ENCODE peak calls at places on chromosomes 7 and 10, in seven cellular contexts. B is adrenal gland, M is psoas muscle, I is IMR-90, J is HCT116, Z is lower lobe of right lung, P is fibroblast of lung. S is an unnamed sample.

GRCh38 chr7:33645096-33645495 is 260.2 kb upstream of the BMPER start:
- DNase-seq in Z (no peak), B (no peak), P (no peak), M (no peak), I (no peak), J (no peak), S (no peak)

GRCh38 chr7:25931156-25931555 is 220.8 kb upstream of the NFE2L3 start:
- DNase-seq in M (no peak), Z (no peak), I (no peak), J (no peak), P (no peak), B (no peak), S (no peak)

GRCh38 chr7:68511281-68511680 is 1087.0 kb upstream of the AUTS2 start:
- DNase-seq in P (peak; percentile 39), B (no peak), I (no peak), J (no peak), M (no peak), Z (no peak), S (no peak)

GRCh38 chr10:122878799-122879338 is 512 bp downstream of the FAM24B start:
- DNase-seq in M (no peak), B (no peak), P (no peak), J (no peak), Z (no peak), I (no peak), S (no peak)

GRCh38 chr7:131845573-131846337 is 289.3 kb upstream of the PODXL start:
- DNase-seq in B (no peak), P (no peak), J (no peak), Z (no peak), M (no peak), I (no peak), S (no peak)

GRCh38 chr10:133388265-133388972 is 5.5 kb upstream of the MTG1 start:
- DNase-seq in I (no peak), P (no peak), B (no peak), M (no peak), J (no peak), Z (peak; percentile 34), S (no peak)

GRCh38 chr7:152872061-152872744 is 112.7 kb downstream of the ACTR3B start:
- DNase-seq in B (no peak), J (no peak), P (no peak), M (no peak), Z (no peak), I (no peak), S (no peak)

GRCh38 chr10:86262671-86263165 is 103.9 kb downstream of the GRID1 start:
- DNase-seq in P (peak; percentile 6), M (no peak), B (no peak), I (no peak), Z (no peak), J (no peak), S (no peak)

GRCh38 chr10:77925795-77926565 is 575 bp downstream of the DLG5 start:
- DNase-seq in B (peak; percentile 57), Z (peak; percentile 72), M (peak; percentile 54), I (no peak), P (peak; percentile 33), J (no peak), S (peak; percentile 73)

GRCh38 chr10:44589931-44590330 is 205.0 kb upstream of the CXCL12 start:
- DNase-seq in B (no peak), J (no peak), Z (no peak), I (no peak), P (no peak), M (no peak), S (peak; percentile 19)

GRCh38 chr7:117012284-117013174 is 59.2 kb downstream of the ST7 start:
- DNase-seq in B (no peak), I (peak; percentile 66), Z (no peak), P (peak; percentile 36), M (no peak), J (peak; percentile 16), S (no peak)

GRCh38 chr7:156929789-156930539 is 19.5 kb upstream of the NOM1 start:
- DNase-seq in J (no peak), Z (no peak), M (no peak), P (no peak), I (no peak), B (no peak), S (no peak)

GRCh38 chr7:99531354-99531765 is 20.6 kb downstream of the FAM200A start:
- DNase-seq in Z (no peak), M (no peak), I (no peak), J (no peak), B (no peak), P (peak; percentile 8), S (no peak)
- H3K9me3 ChIP-seq in Z (peaks cover 47% of the 10 kb centered on the region), M (peaks cover 60% of the 10 kb centered on the region), I (peaks cover 68% of the 10 kb centered on the region), J (peaks cover 29% of the 10 kb centered on the region), B (no peaks in the 10 kb centered on the region), P (peaks cover 12% of the 10 kb centered on the region), S (no peaks in the 10 kb centered on the region)

GRCh38 chr7:159196584-159196983 is 51.9 kb upstream of the VIPR2 start:
- DNase-seq in J (no peak), B (no peak), I (no peak), M (no peak), P (no peak), Z (no peak), S (no peak)

GRCh38 chr7:159197066-159197975 is 52.7 kb upstream of the VIPR2 start:
- DNase-seq in J (no peak), I (no peak), B (no peak), P (no peak), M (no peak), Z (no peak), S (no peak)

GRCh38 chr7:159198016-159198724 is 53.5 kb upstream of the VIPR2 start:
- DNase-seq in B (no peak), Z (no peak), P (no peak), J (no peak), M (no peak), I (no peak), S (no peak)

GRCh38 chr7:159201722-159202330 is 57.2 kb upstream of the VIPR2 start:
- DNase-seq in J (no peak), M (no peak), B (no peak), I (no peak), Z (no peak), P (no peak), S (no peak)

DNA sequence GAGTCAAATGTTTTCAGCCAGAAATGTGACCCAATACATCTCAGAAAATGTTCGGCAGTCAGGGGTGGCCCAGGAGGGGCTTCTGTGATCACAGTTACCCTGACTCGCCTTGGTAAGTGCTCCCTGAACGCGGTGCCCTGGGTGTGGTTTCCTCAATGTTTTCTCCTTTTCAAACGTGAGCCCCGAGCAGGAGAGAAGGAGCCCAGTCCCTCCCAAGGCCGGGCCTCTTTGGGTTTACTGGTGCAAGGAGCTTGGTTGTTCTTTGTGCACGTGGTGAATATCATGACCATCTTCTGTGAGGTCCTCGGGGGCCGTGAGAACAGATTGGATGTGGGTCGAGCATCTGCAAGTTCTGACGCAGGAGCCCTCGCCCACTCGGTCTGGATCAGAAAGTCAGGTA is 55.8 kb upstream of the VIPR2 start:
- DNase-seq in B (no peak), M (no peak), Z (no peak), J (no peak), P (no peak), I (no peak), S (no peak)
- H3K9me3 ChIP-seq in B (no peaks in the 10 kb centered on the region), M (no peaks in the 10 kb centered on the region), Z (no peaks in the 10 kb centered on the region), J (no peaks in the 10 kb centered on the region), P (no peaks in the 10 kb centered on the region), I (peaks cover 37% of the 10 kb centered on the region), S (no peaks in the 10 kb centered on the region)

GRCh38 chr7:64035388-64035787 is 9.8 kb upstream of the ZNF727 start:
- DNase-seq in M (no peak), Z (no peak), J (no peak), P (no peak), I (no peak), B (no peak), S (no peak)
- H3K9me3 ChIP-seq in M (peaks cover 11% of the 10 kb centered on the region), Z (peaks cover 37% of the 10 kb centered on the region), J (no peaks in the 10 kb centered on the region), P (no peaks in the 10 kb centered on the region), I (peaks cover 14% of the 10 kb centered on the region), B (no peaks in the 10 kb centered on the region), S (no peaks in the 10 kb centered on the region)

GRCh38 chr7:37633048-37633447 is 50.5 kb upstream of the GPR141 start:
- DNase-seq in P (no peak), I (no peak), M (no peak), B (no peak), Z (no peak), J (no peak), S (no peak)
- H3K9me3 ChIP-seq in P (no peaks in the 10 kb centered on the region), I (peaks cover 4% of the 10 kb centered on the region), M (peaks cover 6% of the 10 kb centered on the region), B (no peaks in the 10 kb centered on the region), Z (peaks cover 6% of the 10 kb centered on the region), J (no peaks in the 10 kb centered on the region), S (no peaks in the 10 kb centered on the region)

DNA sequence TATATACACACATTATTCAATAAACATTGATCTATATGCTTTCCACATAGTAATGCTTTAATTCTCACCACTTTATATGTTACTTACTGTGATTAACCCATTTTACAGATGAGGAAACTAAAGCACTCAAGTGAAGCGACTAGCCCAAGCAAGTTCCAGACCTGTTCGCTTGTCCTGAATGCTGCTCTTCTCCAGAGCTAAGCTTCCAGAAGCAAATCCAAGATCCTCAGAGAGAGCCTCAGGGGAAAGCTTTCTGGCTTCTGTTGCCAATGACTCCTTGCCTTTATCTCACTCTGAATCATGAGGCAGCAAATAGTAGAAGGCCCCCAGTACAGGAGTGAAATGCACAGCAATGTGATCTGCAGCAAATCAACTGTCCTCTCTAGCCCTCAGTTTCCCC is 32.2 kb downstream of the XPNPEP1 start:
- DNase-seq in J (no peak), P (peak; percentile 57), B (no peak), I (peak; percentile 47), M (no peak), Z (no peak), S (no peak)
- H3K9me3 ChIP-seq in J (no peaks in the 10 kb centered on the region), P (no peaks in the 10 kb centered on the region), B (no peaks in the 10 kb centered on the region), I (no peaks in the 10 kb centered on the region), M (no peaks in the 10 kb centered on the region), Z (no peaks in the 10 kb centered on the region), S (no peaks in the 10 kb centered on the region)

DNA sequence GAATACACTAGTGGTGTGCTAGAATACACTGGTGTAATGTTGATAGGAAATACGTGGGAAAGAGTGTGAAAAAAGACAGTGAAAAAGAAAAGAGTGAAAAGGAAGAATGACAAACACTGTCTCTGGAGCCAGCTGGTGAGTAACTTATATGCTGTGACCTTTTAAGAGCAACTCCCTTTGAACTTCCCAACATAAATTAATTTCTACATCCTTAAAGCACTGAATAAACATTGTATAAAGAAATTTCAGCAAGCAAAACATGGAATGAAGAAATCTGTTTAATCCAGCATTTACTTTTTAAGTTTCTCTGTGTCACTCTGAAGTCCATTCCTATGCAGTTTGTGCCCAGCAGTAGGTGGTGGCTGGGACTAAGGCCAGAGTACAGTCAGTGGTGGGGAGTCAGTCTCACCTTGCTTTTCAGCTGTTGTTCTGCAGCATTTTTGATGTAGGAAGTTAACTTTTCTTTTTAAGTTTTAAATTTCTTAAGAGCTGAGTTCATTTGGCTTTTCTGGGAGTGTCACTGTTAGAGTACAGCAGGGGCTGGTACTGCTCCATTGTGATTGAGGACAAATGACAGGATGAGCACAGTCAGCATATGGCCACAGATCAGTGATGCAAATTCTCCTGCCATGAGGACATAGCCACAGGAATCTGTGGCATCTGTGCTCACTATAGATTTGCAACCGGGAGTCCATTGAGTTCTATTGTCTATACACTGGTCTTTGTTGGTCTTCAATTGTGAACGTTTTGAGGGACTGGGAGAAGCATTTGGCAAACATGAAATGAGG is 321.8 kb downstream of the ZNF248 start:
- DNase-seq in Z (no peak), I (no peak), M (no peak), J (no peak), B (no peak), P (no peak), S (no peak)
- H3K9me3 ChIP-seq in Z (no peaks in the 10 kb centered on the region), I (peaks cover 9% of the 10 kb centered on the region), M (no peaks in the 10 kb centered on the region), J (no peaks in the 10 kb centered on the region), B (no peaks in the 10 kb centered on the region), P (no peaks in the 10 kb centered on the region), S (no peaks in the 10 kb centered on the region)

DNA sequence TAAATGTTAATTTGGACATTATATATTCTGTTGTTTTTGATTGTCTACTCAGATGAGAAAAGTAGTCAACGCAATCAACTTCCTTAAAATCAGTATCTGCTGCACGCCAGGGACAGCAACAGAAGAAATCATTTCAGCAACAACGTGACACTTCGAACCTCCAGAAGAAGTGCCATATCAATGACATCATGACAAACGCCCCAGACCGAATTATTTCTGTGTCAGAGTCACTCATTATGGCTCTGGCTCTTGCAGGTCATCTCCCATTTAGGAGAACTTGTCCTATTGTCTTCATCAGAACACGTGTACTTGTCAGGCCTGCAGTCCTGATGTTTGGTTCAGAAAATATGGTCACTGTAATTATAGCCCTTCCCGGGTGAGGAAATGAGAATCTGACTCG is 276.3 kb downstream of the ADARB2 start:
- DNase-seq in M (no peak), I (no peak), P (no peak), Z (no peak), B (no peak), J (no peak), S (no peak)
- H3K9me3 ChIP-seq in M (no peaks in the 10 kb centered on the region), I (peaks cover 31% of the 10 kb centered on the region), P (peaks cover 4% of the 10 kb centered on the region), Z (no peaks in the 10 kb centered on the region), B (no peaks in the 10 kb centered on the region), J (no peaks in the 10 kb centered on the region), S (no peaks in the 10 kb centered on the region)